ENCODE peak calls at places on chromosomes 12 and 14, in nine cellular contexts. B is upper lobe of right lung; E is activated CD8-positive, alpha-beta T cell treated with anti-CD3 and anti-CD28 coated beads, Interleukin-2, amount 10 ng/mL, durations not matched to agents 7 days and 5 days; W is HS-5; T is EH; Q is stimulated activated CD8-positive, alpha-beta memory T cell treated with anti-CD3 and anti-CD28 coated beads, Interleukin-12 subunit alpha, Interleukin-12 subunit beta, amount 100 ng/mL, for 1 hour; J is HT-29; U is central memory CD4-positive, alpha-beta T cell; K is GM23338. X is an unnamed sample.
A peak's percentile ranks its signal among the peaks of the same experiment; 100 is the strongest.

GRCh38 chr12:52181757-52182156 is 10.1 kb downstream of the KRT80 start:
- DNase-seq in J (no peak), U (no peak), W (no peak), B (no peak), T (peak; percentile 86), E (no peak), Q (no peak), K (peak; percentile 60), X (peak; percentile 84)

GRCh38 chr14:55129428-55130193 is 559 bp downstream of the LGALS3 start:
- DNase-seq in K (peak; percentile 72), J (peak; percentile 56), T (peak; percentile 77), W (no peak), B (peak; percentile 86), Q (peak; percentile 26), U (peak; percentile 38), E (peak; percentile 58), X (peak; percentile 77)

GRCh38 chr12:3054993-3055711 is 22.0 kb upstream of the TSPAN9 start:
- DNase-seq in J (no peak), Q (no peak), W (no peak), E (no peak), K (no peak), T (no peak), B (no peak), U (no peak), X (no peak)

GRCh38 chr12:52059582-52060497 is 8.6 kb downstream of the NR4A1 start:
- DNase-seq in W (no peak), J (no peak), E (no peak), K (no peak), U (no peak), Q (peak; percentile 69), B (peak; percentile 65), T (no peak), X (no peak)

GRCh38 chr12:24201258-24201970 is 251.9 kb upstream of the SOX5 start:
- DNase-seq in U (no peak), E (no peak), J (no peak), K (no peak), T (no peak), Q (no peak), W (no peak), B (no peak), X (no peak)

GRCh38 chr14:95504135-95505029 is 12.1 kb downstream of the SYNE3 start:
- DNase-seq in T (peak; percentile 67), U (no peak), E (no peak), Q (no peak), J (no peak), K (no peak), B (no peak), W (no peak), X (no peak)

GRCh38 chr14:77955816-77956796 is 156.2 kb downstream of the ADCK1 start:
- DNase-seq in T (no peak), W (no peak), J (no peak), Q (no peak), U (no peak), K (no peak), E (no peak), B (no peak), X (peak; percentile 65)

GRCh38 chr14:63308723-63309317 is 9.9 kb downstream of the GPHB5 start:
- DNase-seq in J (peak; percentile 49), Q (no peak), U (no peak), K (peak; percentile 83), T (peak; percentile 14), W (no peak), E (no peak), B (no peak), X (peak; percentile 29)

GRCh38 chr12:124720687-124721500 is 142.8 kb downstream of the SCARB1 start:
- DNase-seq in K (no peak), E (no peak), B (no peak), J (no peak), W (peak; percentile 46), T (peak; percentile 87), Q (no peak), U (no peak), X (peak; percentile 96)

GRCh38 chr12:5665615-5666014 is 233.7 kb downstream of the NTF3 start:
- DNase-seq in T (peak; percentile 97), W (peak; percentile 56), K (no peak), B (no peak), J (no peak), E (no peak), Q (no peak), U (no peak), X (no peak)

GRCh38 chr12:27460471-27460978 is 14.0 kb downstream of the SMCO2 start:
- DNase-seq in K (no peak), B (no peak), Q (no peak), J (peak; percentile 47), U (no peak), T (no peak), E (peak; percentile 71), W (no peak), X (no peak)

X was measured in left kidney.